ENCODE peak calls at places on chromosome 21, in four cellular contexts. N is tibial nerve, B is Calu3, Q is BJ. U is an unnamed sample.

GRCh38 chr21:34560609-34561008 is 48.6 kb upstream of the KCNE1 start:
- DNase-seq in N (no peak), B (no peak), Q (no peak), U (no peak)

GRCh38 chr21:30839304-30839703 is 9.7 kb upstream of the KRTAP7-1 start:
- DNase-seq in N (no peak), B (no peak), Q (no peak), U (no peak)

GRCh38 chr21:33663241-33663640 is 20.9 kb downstream of the ITSN1 start:
- DNase-seq in N (no peak), B (no peak), Q (no peak), U (no peak)

GRCh38 chr21:34200288-34200905 is 127.0 kb downstream of the MRPS6 start:
- DNase-seq in N (no peak), B (no peak), Q (no peak), U (no peak)

GRCh38 chr21:24375201-24375600 is 1232.1 kb downstream of the MRPL39 start:
- DNase-seq in N (no peak), B (no peak), Q (no peak), U (no peak)

GRCh38 chr21:26887241-26887640 is 42.0 kb upstream of the ADAMTS1 start:
- DNase-seq in N (no peak), B (no peak), Q (peak), U (no peak)

GRCh38 chr21:15206514-15206913 is 141.7 kb upstream of the NRIP1 start:
- DNase-seq in N (no peak), B (no peak), Q (no peak), U (no peak)

GRCh38 chr21:46604975-46605758 is at the start of gene S100B:
- DNase-seq in N (peak), B (no peak), Q (no peak), U (no peak)

GRCh38 chr21:43734830-43735229 is 15.9 kb downstream of the PDXK start:
- DNase-seq in N (peak), B (no peak), Q (no peak), U (no peak)

GRCh38 chr21:33541105-33541711 is 709 bp downstream of the GART start:
- DNase-seq in N (no peak), B (peak), Q (no peak), U (no peak)

GRCh38 chr21:41142051-41142795 is 25.7 kb upstream of the BACE2 start:
- DNase-seq in N (no peak), B (no peak), Q (peak), U (peak)
- TF ChIP-seq CTCF in N (no peak), B (no peak), Q (peak), U (peak)

GRCh38 chr21:36388835-36389234 is 3.6 kb downstream of the CHAF1B start:
- DNase-seq in N (no peak), B (no peak), Q (no peak), U (no peak)
- TF ChIP-seq CTCF in N (no peak), B (no peak), Q (peak), U (no peak)

DNA sequence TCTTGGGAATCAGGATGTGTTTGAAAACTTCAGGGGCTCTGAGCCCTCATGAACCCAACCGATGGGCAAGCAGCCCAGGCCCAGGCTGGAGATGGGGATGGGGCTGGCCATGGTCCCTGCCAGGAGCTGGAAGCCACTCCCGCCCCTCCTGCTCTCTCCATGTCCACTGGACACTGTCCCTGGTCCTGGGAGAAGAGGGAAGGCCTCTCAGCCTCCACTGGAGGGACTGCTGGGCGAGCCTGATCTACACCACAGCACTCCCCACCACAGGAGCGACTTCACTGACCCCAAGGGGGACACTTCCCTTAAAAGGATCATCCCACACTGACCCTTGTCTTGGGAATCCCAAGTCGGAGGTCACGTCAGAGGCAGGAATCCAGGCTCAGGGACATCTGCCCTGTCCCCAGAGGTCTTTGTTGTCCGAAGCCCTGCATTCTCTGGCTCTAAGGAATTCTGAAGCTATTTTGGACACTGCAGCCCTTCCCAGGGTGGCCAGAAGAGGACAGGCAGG is 16.9 kb upstream of the COL18A1 start:
- DNase-seq in N (no peak), B (no peak), Q (no peak), U (no peak)
- TF ChIP-seq CTCF in N (no peak), B (no peak), Q (no peak), U (no peak)

GRCh38 chr21:38171723-38172344 is 85.0 kb upstream of the KCNJ15 start:
- DNase-seq in N (no peak), B (peak), Q (no peak), U (no peak)
- TF ChIP-seq CTCF in N (no peak), B (no peak), Q (no peak), U (no peak)

GRCh38 chr21:23152130-23152529 is 2153.9 kb downstream of the NCAM2 start:
- DNase-seq in N (no peak), B (no peak), Q (no peak), U (no peak)
- TF ChIP-seq CTCF in N (no peak), B (no peak), Q (no peak), U (no peak)

GRCh38 chr21:18499761-18500376 is 96.3 kb upstream of the TMPRSS15 start:
- DNase-seq in N (peak), B (peak), Q (no peak), U (no peak)
- TF ChIP-seq CTCF in N (peak), B (peak), Q (peak), U (peak)

GRCh38 chr21:39040494-39041110 is 142.6 kb downstream of the PSMG1 start:
- DNase-seq in N (no peak), B (no peak), Q (no peak), U (no peak)

GRCh38 chr21:39036581-39036980 is 146.7 kb downstream of the PSMG1 start:
- DNase-seq in N (no peak), B (no peak), Q (no peak), U (no peak)

GRCh38 chr21:39034590-39035536 is 148.4 kb downstream of the PSMG1 start:
- DNase-seq in N (no peak), B (no peak), Q (no peak), U (no peak)

GRCh38 chr21:39033878-39034589 is 149.2 kb downstream of the PSMG1 start:
- DNase-seq in N (no peak), B (peak), Q (no peak), U (no peak)

GRCh38 chr21:39037807-39038405 is 145.3 kb downstream of the PSMG1 start:
- DNase-seq in N (no peak), B (no peak), Q (no peak), U (no peak)
- TF ChIP-seq CTCF in N (no peak), B (no peak), Q (peak), U (no peak)

DNA sequence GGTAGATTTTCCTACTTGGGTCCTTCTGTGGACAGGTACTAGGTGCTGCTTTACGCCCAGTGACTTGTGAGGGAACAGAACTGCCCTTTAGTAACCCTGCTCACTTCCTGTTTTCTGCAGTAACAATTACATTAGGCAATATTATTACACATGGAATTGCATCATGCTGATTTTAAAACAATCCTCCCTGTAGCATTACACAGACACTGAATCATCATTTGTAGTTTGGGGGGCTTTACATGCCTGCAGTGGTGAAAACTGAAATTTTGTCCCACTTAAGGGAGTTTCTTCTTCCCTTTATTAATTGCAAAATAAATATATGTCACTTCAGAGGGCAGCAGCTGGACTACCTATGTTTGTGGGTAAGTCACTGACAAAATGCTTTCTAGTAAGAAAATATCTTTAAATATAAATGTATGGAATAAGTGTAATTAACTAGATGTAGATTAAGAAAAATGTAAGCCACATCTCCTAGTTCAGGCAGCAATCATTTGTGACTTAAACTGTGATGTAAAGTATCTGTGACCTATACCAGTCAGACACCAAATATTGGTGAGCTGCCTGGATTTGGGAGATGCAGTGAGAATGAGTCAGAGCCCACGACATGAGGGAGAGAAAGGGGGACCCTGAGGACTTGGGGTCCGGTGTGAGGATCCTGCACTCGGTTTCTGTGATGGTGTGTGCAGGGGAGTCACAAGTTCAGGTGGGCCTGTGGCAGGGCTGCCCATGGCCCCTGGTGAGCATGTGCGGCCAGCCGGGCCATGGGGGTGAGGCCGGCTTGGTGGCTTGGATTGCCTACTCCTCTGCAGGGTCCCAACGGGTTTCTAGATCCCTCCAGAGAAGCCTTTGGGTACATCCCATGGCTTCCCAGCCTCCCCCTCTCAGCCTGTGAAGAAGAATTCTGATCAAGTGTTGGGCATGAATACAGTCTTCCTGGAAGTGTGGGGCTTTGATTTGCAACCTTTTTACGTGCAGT is 19.2 kb upstream of the ABCG1 start:
- DNase-seq in N (no peak), B (no peak), Q (peak), U (peak)
- TF ChIP-seq CTCF in N (no peak), B (no peak), Q (no peak), U (no peak)